ENCODE peak calls at places on chromosomes 7 and 10, in four cellular contexts. X, D, M and T are unnamed samples.

GRCh38 chr7:131488361-131488760 is 68.1 kb downstream of the PODXL start:
- DNase-seq in X (peak; percentile 46), D (no peak), M (no peak), T (peak; percentile 40)

GRCh38 chr7:21611129-21611528 is 68.3 kb downstream of the DNAH11 start:
- DNase-seq in X (no peak), D (no peak), M (no peak), T (no peak)

GRCh38 chr10:104256335-104257080 is 1.8 kb downstream of the GSTO1 start:
- DNase-seq in X (peak; percentile 11), D (no peak), M (peak; percentile 8), T (peak; percentile 65)

GRCh38 chr7:106841896-106842390 is 23.1 kb upstream of the PIK3CG start:
- DNase-seq in X (no peak), D (no peak), M (no peak), T (no peak)

GRCh38 chr10:102869290-102870198 is at the start of gene AS3MT:
- DNase-seq in X (peak; percentile 23), D (peak; percentile 51), M (peak; percentile 28), T (peak; percentile 22)

GRCh38 chr10:121664671-121665070 is 66.4 kb upstream of the FGFR2 start:
- DNase-seq in X (no peak), D (no peak), M (no peak), T (no peak)

GRCh38 chr10:31101123-31101522 is 69.5 kb upstream of the ZNF438 start:
- DNase-seq in X (peak; percentile 80), D (no peak), M (peak; percentile 94), T (peak; percentile 77)

GRCh38 chr7:98816206-98816605 is 53.6 kb downstream of the TMEM130 start:
- DNase-seq in X (no peak), D (no peak), M (no peak), T (no peak)

GRCh38 chr10:80259405-80259871 is 30.0 kb downstream of the MAT1A start:
- DNase-seq in X (no peak), D (no peak), M (no peak), T (no peak)

GRCh38 chr10:86366033-86366901 is at the start of gene GRID1:
- DNase-seq in X (no peak), D (no peak), M (peak; percentile 17), T (no peak)

GRCh38 chr7:117675519-117676137 is 195.8 kb downstream of the CFTR start:
- DNase-seq in X (no peak), D (no peak), M (no peak), T (peak; percentile 3)

GRCh38 chr10:14918964-14919363 is 34.9 kb downstream of the DCLRE1C start:
- DNase-seq in X (no peak), D (no peak), M (peak; percentile 11), T (no peak)

GRCh38 chr7:20514364-20514763 is 101.1 kb upstream of the ABCB5 start:
- DNase-seq in X (peak; percentile 55), D (no peak), M (peak; percentile 96), T (peak; percentile 98)

GRCh38 chr7:70097639-70098038 is 499.4 kb downstream of the AUTS2 start:
- DNase-seq in X (no peak), D (no peak), M (no peak), T (no peak)

GRCh38 chr7:69953319-69954067 is 355.2 kb downstream of the AUTS2 start:
- DNase-seq in X (no peak), D (no peak), M (no peak), T (no peak)

GRCh38 chr7:44087914-44088838 is 5.8 kb upstream of the POLM start:
- DNase-seq in X (peak; percentile 52), D (peak; percentile 71), M (peak; percentile 89), T (no peak)

GRCh38 chr10:21764790-21765189 is 230.8 kb downstream of the MLLT10 start:
- DNase-seq in X (no peak), D (no peak), M (no peak), T (no peak)

GRCh38 chr7:50209461-50210161 is 94.9 kb upstream of the IKZF1 start:
- DNase-seq in X (no peak), D (no peak), M (no peak), T (no peak)

GRCh38 chr10:95363303-95363912 is 72.6 kb upstream of the PDLIM1 start:
- DNase-seq in X (peak; percentile 80), D (no peak), M (peak; percentile 45), T (peak; percentile 71)

GRCh38 chr7:424301-424935 is 95.2 kb downstream of the PDGFA start:
- DNase-seq in X (no peak), D (peak; percentile 29), M (no peak), T (no peak)

GRCh38 chr7:153446490-153446889 is 605.7 kb upstream of the DPP6 start:
- DNase-seq in X (no peak), D (no peak), M (no peak), T (no peak)

GRCh38 chr10:93566435-93567276 is at the start of gene FFAR4:
- DNase-seq in X (peak; percentile 48), D (peak; percentile 81), M (no peak), T (no peak)

GRCh38 chr7:153523320-153524015 is 528.7 kb upstream of the DPP6 start:
- DNase-seq in X (no peak), D (no peak), M (no peak), T (no peak)

GRCh38 chr7:148622887-148623585 is 32.5 kb downstream of the C7orf33 start:
- DNase-seq in X (no peak), D (no peak), M (no peak), T (no peak)

GRCh38 chr10:22624289-22624738 is 90.1 kb downstream of the PIP4K2A start:
- DNase-seq in X (peak; percentile 89), D (no peak), M (peak; percentile 85), T (peak; percentile 73)

GRCh38 chr7:106217089-106217542 is 67.7 kb downstream of the NAMPT start:
- DNase-seq in X (peak; percentile 84), D (peak; percentile 86), M (peak; percentile 67), T (peak; percentile 86)

GRCh38 chr7:77461842-77462241 is 45.7 kb upstream of the GSAP start:
- DNase-seq in X (no peak), D (no peak), M (no peak), T (no peak)

GRCh38 chr7:77467453-77467852 is 51.3 kb upstream of the GSAP start:
- DNase-seq in X (no peak), D (no peak), M (no peak), T (no peak)

GRCh38 chr7:77466455-77466854 is 50.3 kb upstream of the GSAP start:
- DNase-seq in X (no peak), D (no peak), M (no peak), T (no peak)

GRCh38 chr7:77461246-77461645 is 45.1 kb upstream of the GSAP start:
- DNase-seq in X (peak; percentile 37), D (no peak), M (no peak), T (no peak)

DNA sequence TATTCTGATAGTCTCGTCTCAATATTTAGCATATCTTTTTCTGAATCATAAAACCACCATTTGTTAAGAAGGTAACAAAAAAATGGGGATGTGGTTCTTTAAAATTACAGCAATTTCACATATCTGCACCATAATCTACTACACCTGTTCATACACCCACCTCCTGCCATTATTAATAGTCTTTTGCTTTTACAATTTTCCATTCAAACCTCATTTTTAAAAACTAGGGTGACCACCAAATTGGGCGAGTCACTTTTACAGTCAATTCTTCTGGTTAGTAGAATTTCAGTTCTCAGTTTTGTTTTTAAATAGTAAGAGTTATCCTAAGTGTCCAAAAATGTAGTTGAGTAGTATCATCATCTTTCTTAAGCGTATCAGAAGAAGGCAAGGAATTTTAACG is 48.4 kb upstream of the GSAP start:
- DNase-seq in X (no peak), D (no peak), M (no peak), T (no peak)
- H3K9me3 ChIP-seq in X (no peaks in the 10 kb centered on the region), D (no peaks in the 10 kb centered on the region), M (no peaks in the 10 kb centered on the region), T (no peaks in the 10 kb centered on the region)

GRCh38 chr10:132632851-132633684 is 95.5 kb downstream of the INPP5A start:
- DNase-seq in X (peak; percentile 11), D (peak; percentile 42), M (peak; percentile 84), T (no peak)
- H3K4me1 ChIP-seq in X (peaks cover 7% of the 10 kb centered on the region), D (peaks cover 17% of the 10 kb centered on the region), M (peaks cover 26% of the 10 kb centered on the region), T (peaks cover 12% of the 10 kb centered on the region)

DNA sequence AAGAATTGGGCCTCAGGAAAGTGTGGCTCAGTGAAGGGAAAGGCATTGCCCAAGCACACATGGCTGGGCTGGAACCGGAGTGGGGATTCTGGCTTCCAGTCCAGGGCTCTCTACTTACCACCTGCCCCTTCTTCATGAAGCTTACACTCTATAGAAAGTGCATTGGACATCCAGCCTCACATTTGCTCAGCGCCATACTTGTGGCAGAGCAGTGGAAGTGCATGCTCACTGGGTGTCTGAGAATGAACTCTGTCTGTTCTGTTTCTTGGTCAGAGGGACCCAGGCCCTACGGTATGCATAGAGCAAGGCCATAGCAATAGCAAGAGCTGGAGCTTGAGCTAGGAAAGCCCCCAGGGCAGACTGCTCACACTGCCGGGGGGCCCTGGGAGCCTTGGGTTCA is 1253.5 kb downstream of the TYW1 start:
- DNase-seq in X (no peak), D (no peak), M (no peak), T (no peak)
- H3K9me3 ChIP-seq in X (peaks cover 6% of the 10 kb centered on the region), D (peaks cover 53% of the 10 kb centered on the region), M (no peaks in the 10 kb centered on the region), T (peaks cover 3% of the 10 kb centered on the region)

GRCh38 chr10:6563075-6563474 is 17.0 kb downstream of the PRKCQ start:
- DNase-seq in X (no peak), D (no peak), M (no peak), T (no peak)
- H3K4me1 ChIP-seq in X (no peaks in the 10 kb centered on the region), D (no peaks in the 10 kb centered on the region), M (no peaks in the 10 kb centered on the region), T (no peaks in the 10 kb centered on the region)

GRCh38 chr7:101154693-101155102 is 422 bp downstream of the AP1S1 start:
- DNase-seq in X (no peak), D (peak; percentile 66), M (no peak), T (no peak)

GRCh38 chr7:101156277-101156676 is 2.0 kb downstream of the AP1S1 start:
- DNase-seq in X (no peak), D (no peak), M (no peak), T (no peak)

GRCh38 chr7:101151908-101152651 is 2.2 kb upstream of the AP1S1 start:
- DNase-seq in X (no peak), D (no peak), M (no peak), T (no peak)

GRCh38 chr7:101155303-101155702 is 1.0 kb downstream of the AP1S1 start:
- DNase-seq in X (no peak), D (no peak), M (no peak), T (no peak)

DNA sequence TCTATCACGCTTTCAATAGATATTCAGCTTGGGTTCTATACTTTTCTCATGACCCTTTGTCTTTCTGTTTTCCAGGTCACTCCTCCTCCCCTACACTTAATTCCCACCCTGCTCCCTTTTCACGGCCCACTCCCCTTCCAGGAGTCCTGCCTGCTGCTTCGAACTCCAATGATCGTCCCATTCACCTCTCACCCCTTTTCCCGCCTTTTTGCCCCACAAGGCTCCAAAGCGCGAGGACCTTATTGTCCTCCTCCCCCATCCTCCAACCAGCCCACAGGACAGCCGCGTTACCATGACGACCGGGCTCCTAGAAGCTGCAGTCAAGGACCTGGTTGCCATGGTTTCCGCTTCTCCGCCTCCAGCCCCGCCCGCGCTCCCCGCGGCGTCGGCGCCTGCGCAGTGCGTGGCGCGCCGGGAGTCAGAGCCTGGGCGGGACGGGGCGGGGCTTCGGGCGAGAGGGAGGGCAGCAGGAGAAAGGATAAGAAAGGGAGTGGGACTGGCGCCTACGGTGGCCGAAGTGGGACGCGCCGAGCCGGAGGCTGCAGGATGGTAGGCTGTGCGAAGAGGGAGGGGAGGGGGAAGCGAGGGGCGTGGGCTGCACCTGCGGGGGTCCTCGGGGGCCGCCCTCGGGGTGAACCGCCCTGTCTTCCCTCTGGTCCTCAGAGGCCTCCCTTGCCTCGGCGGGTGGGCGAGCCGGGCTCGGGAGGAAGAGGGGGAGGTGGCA is at the start of gene AP1S1:
- DNase-seq in X (peak; percentile 93), D (peak; percentile 96), M (peak; percentile 96), T (peak; percentile 95)
- H3K9me3 ChIP-seq in X (no peaks in the 10 kb centered on the region), D (no peaks in the 10 kb centered on the region), M (no peaks in the 10 kb centered on the region), T (no peaks in the 10 kb centered on the region)